ENCODE peak calls at places on chromosomes 2 and 18, in seven cellular contexts. V, E, C, M, S, T and W are unnamed samples.

GRCh38 chr2:10148268-10148667 is 25.7 kb downstream of the RRM2 start:
- DNase-seq in T (no peak), M (no peak), V (no peak), E (no peak), S (no peak), C (no peak), W (no peak)

GRCh38 chr18:13242797-13243196 is 24.2 kb downstream of the LDLRAD4 start:
- DNase-seq in T (no peak), S (peak), V (no peak), M (no peak), E (peak), C (no peak), W (no peak)

GRCh38 chr18:22057908-22058527 is 111.4 kb upstream of the GATA6 start:
- DNase-seq in E (no peak), C (no peak), M (no peak), T (no peak), V (no peak), S (no peak), W (no peak)

GRCh38 chr2:101375653-101376052 is 11.7 kb downstream of the CREG2 start:
- DNase-seq in T (no peak), V (no peak), S (no peak), C (no peak), E (no peak), M (no peak), W (no peak)

GRCh38 chr2:148720501-148720998 is 76.0 kb downstream of the EPC2 start:
- DNase-seq in E (peak), C (no peak), S (no peak), V (peak), T (no peak), M (peak), W (no peak)

GRCh38 chr2:38167968-38168350 is 92.0 kb upstream of the CYP1B1 start:
- DNase-seq in M (no peak), S (no peak), T (no peak), E (no peak), C (no peak), V (peak), W (no peak)

GRCh38 chr2:197309369-197310231 is 980 bp downstream of the ANKRD44 start:
- DNase-seq in T (no peak), V (peak), M (peak), C (peak), S (peak), E (peak), W (no peak)

GRCh38 chr18:74524097-74524496 is 10.2 kb upstream of the CNDP1 start:
- DNase-seq in T (no peak), S (peak), V (peak), M (no peak), E (no peak), C (no peak), W (no peak)

GRCh38 chr2:127410871-127411396 is 7.3 kb upstream of the PROC start:
- DNase-seq in T (no peak), E (no peak), V (no peak), M (peak), S (peak), C (no peak), W (no peak)

GRCh38 chr2:23273786-23274185 is 111.2 kb upstream of the KLHL29 start:
- DNase-seq in S (no peak), C (no peak), M (no peak), V (no peak), T (no peak), E (no peak), W (no peak)

GRCh38 chr2:1891147-1891546 is 146.8 kb upstream of the PXDN start:
- DNase-seq in C (no peak), S (no peak), V (no peak), E (no peak), M (peak), T (no peak), W (no peak)

GRCh38 chr18:3368193-3368592 is 81.8 kb upstream of the TGIF1 start:
- DNase-seq in C (no peak), T (no peak), V (no peak), E (no peak), S (no peak), M (no peak), W (no peak)

DNA sequence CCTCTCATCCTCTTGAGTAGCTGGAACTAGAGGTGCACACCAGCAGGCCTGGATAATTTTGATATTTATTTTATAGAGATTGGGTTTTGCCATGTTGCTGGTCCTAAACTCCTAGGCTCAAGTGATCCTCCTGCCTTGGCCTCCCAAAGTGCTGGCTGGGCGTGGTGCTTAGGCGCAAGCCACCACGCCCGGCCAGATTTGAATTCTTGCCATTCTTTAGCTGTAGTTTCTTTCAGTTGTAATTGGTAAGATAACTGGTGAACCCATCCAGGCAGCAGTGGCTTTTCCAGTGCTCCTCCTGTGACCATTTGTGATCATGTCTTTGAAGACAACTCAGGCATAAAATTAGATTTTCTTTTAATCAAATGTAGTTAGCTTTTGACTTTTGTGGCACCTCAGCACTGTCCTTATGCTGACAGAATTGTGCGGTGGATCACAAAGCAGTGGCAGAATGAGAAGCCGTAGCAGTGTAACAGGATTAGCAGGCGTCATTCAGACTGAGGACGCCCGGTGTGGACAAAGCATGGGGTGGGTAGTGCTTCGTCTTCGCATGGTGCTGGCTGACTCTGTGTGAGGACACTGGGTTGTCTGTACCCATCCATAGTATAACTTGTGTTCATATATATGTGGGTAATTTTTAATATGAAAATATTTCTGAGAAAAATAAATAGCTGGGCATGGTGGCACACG is 30.0 kb upstream of the TOGARAM2 start:
- DNase-seq in E (no peak), M (no peak), S (no peak), V (no peak), C (no peak), T (no peak), W (no peak)
- H3K27ac ChIP-seq in E (peak), M (peak), S (peak), V (no peak), C (no peak), T (no peak), W (no peak)

DNA sequence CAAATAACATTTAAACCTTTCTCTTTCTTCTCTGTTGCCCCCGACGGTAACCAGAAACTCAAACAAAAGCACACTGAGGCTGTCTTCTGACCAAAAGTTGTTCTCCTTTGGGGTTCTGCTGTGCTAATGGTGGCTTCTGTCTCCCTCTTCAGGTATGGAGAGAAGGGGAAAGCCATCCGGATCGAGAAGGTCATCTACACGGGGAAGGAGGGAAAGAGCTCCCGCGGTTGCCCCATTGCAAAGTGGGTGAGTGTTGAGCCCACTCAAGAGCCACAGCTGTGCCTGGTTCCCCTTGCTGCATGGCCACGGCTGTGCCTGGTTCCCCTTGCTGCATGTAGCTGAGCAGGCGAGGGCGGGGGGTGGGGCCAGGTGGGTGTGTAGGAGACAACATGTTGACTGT is 67.4 kb downstream of the BOLA3 start:
- DNase-seq in V (no peak), M (no peak), T (no peak), E (no peak), C (no peak), S (no peak), W (no peak)
- H3K4me3 ChIP-seq in V (no peak), M (no peak), T (no peak), E (no peak), C (no peak), S (peak), W (no peak)

GRCh38 chr2:144516417-144516980 is 3.4 kb downstream of the ZEB2 start:
- DNase-seq in V (peak), C (no peak), M (no peak), T (no peak), E (peak), S (peak), W (no peak)

GRCh38 chr2:144515425-144515693 is 4.6 kb downstream of the ZEB2 start:
- DNase-seq in M (no peak), C (no peak), E (no peak), S (no peak), V (no peak), T (no peak), W (no peak)

GRCh38 chr2:144513388-144514100 is 6.4 kb downstream of the ZEB2 start:
- DNase-seq in V (peak), C (peak), S (no peak), T (no peak), M (no peak), E (no peak), W (no peak)

GRCh38 chr2:144515694-144516416 is 4.1 kb downstream of the ZEB2 start:
- DNase-seq in T (no peak), E (peak), C (peak), M (no peak), V (peak), S (peak), W (no peak)

GRCh38 chr2:144514731-144515424 is 5.0 kb downstream of the ZEB2 start:
- DNase-seq in E (no peak), T (no peak), V (no peak), C (no peak), M (no peak), S (no peak), W (no peak)
- H3K27ac ChIP-seq in E (peak), T (no peak), V (peak), C (peak), M (peak), S (peak), W (no peak)

DNA sequence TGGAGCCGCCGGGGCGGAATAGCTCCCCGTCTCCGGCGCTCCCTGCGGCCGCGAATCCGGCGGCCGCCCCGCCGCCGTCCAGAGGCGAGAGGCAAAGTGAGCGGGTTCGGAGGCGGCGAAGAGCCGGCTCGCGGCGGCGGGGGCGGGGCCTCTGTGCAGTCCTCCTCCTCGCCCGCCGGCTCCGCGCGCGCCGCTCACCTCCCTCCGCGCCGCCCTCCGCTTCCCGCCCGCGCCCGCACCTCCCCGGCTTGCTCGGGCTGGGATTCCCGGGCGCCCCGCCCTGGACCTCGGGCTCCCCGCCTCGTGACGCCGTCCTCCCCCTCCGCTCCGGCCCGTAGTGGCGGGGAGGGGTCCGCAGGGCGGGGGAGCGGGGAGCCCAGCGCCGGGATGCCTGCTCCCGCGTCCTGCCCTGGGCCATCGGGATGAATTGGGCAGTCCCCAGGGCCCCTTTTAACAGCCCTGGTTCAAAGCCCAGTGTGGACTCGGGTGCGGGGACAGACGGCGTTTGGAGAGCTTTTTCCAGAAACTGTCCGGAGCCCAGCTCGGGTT is at the start of gene KCNG3:
- DNase-seq in S (peak), C (peak), V (peak), M (peak), T (no peak), E (peak), W (no peak)
- H3K4me3 ChIP-seq in S (peak), C (peak), V (peak), M (peak), T (peak), E (peak), W (peak)

GRCh38 chr18:78563110-78563509 is 416.5 kb upstream of the SALL3 start:
- DNase-seq in V (no peak), M (no peak), T (no peak), S (no peak), E (no peak), C (no peak), W (no peak)

GRCh38 chr18:78564030-78564429 is 415.6 kb upstream of the SALL3 start:
- DNase-seq in E (no peak), C (no peak), T (no peak), M (no peak), V (peak), S (no peak), W (no peak)

GRCh38 chr18:78561757-78562445 is 417.7 kb upstream of the SALL3 start:
- DNase-seq in E (no peak), S (no peak), T (no peak), C (no peak), M (peak), V (no peak), W (no peak)

GRCh38 chr18:78565240-78565639 is 414.4 kb upstream of the SALL3 start:
- DNase-seq in C (no peak), S (no peak), T (no peak), V (no peak), E (no peak), M (no peak), W (no peak)

DNA sequence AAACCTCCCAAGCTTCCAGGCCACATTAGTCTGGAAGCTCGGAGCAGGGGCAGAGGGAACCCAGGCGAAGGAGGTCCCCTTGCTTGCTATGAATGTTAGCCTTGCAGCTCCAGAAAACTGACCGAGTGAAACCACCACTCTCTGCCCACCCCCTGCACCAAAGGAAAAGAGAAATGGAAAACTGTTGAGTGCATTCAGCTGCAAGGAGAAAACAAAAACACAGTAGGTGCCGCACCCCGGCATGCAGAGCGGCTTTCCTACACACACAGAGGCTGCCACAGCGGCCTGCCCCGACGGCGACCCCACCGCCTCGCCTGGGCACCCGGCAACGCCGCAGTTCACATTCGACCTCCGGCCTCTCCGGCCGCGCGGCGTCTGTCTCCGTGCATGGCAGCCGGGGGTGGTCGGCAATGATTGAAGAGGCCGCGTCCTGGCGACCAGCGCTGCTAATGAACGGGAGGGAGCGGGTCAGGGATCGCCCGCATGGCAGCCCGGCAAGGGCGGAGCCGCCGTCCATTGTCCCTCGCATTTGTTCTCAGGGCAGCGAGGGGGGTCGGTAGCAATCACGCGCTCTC is 417.1 kb upstream of the SALL3 start:
- DNase-seq in S (no peak), V (no peak), E (no peak), M (no peak), C (no peak), T (no peak), W (no peak)
- H3K27ac ChIP-seq in S (no peak), V (no peak), E (no peak), M (no peak), C (no peak), T (no peak), W (no peak)

DNA sequence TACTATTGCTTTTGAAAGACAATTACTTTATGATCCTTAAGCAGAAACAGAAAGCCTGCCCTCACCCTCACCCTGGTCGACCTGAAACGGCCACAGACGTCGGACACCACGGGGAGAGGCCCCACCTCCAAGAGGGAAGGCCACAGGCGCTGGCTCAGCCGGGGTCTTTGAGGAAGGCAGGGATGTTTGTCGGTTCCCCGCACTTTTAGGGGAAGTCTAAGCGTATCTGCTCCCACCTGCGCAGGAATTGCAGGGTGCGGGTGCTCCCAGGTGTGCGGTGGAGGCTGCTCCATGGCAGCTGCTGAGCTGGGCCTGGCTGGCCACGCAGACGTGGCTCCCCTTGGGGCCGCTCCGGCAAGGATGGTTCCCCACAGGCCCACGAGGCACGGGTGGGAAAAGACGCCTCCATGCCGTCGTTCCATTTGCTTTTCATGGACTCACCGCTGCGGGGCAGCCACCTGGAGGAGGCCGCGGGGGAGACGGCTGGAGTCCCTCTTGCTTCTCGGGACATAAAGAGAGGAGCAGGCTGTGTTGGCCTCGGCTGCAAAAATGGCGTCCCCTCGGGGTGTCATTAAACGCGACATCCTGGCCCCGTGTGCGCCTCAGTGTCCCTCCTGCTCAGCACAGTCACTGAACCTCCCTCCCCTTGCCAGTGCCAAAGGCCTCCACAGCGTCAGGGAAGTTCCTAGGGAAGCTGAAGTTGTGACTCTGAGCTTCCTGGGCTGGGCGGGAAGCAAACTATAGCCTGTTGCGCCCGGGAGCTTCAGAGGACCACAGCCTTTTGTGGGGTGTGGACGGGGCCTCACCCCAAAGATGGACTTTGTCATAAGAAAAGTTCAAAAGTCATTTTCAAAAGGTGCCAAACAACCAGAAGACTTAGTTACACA is 63.4 kb downstream of the NFATC1 start:
- DNase-seq in V (no peak), T (no peak), C (no peak), E (no peak), S (no peak), M (no peak), W (no peak)
- H3K4me3 ChIP-seq in V (no peak), T (no peak), C (no peak), E (peak), S (no peak), M (no peak), W (no peak)

GRCh38 chr18:28030458-28030857 is 146.5 kb downstream of the CDH2 start:
- DNase-seq in S (no peak), E (no peak), M (no peak), T (no peak), V (no peak), C (no peak), W (no peak)

GRCh38 chr18:28032177-28032576 is 144.8 kb downstream of the CDH2 start:
- DNase-seq in E (no peak), S (no peak), V (no peak), M (no peak), T (no peak), C (no peak), W (no peak)

GRCh38 chr18:28027755-28028154 is 149.2 kb downstream of the CDH2 start:
- DNase-seq in C (no peak), T (no peak), E (no peak), S (no peak), V (no peak), M (no peak), W (no peak)
- H3K27ac ChIP-seq in C (no peak), T (no peak), E (no peak), S (no peak), V (no peak), M (no peak), W (no peak)

DNA sequence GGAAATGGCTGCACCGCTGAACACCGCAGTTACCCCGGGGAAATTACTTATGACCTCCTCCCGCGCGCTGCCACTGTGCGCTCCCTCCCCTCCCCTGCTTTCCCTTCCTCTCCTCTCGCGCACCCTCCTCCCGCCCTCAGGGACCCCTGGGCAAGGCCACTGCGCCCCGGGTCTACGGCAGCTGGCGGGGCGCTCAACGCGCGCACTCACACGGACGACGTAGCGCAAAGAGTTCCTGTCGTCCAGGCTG is 7.9 kb downstream of the ALPP start:
- DNase-seq in T (no peak), E (peak), S (peak), M (no peak), V (no peak), C (no peak), W (no peak)
- H3K4me3 ChIP-seq in T (peak), E (peak), S (peak), M (no peak), V (no peak), C (no peak), W (no peak)

GRCh38 chr2:111537078-111537620 is 346.8 kb downstream of the ANAPC1 start:
- DNase-seq in E (no peak), M (no peak), S (no peak), T (no peak), V (no peak), C (no peak), W (no peak)

GRCh38 chr2:111534816-111535803 is 348.9 kb downstream of the ANAPC1 start:
- DNase-seq in C (peak), S (no peak), T (no peak), M (no peak), V (no peak), E (no peak), W (peak)
- H3K27ac ChIP-seq in C (no peak), S (no peak), T (no peak), M (no peak), V (peak), E (no peak), W (peak)